ENCODE peak calls at places on chromosomes 5 and 9, in four cellular contexts. E is NCI-H1417; J is fibroblast of lung; P is activated CD4-positive, alpha-beta memory T cell treated with anti-CD3 and anti-CD28 coated beads for 36 hours. X is an unnamed sample.

GRCh38 chr9:137085918-137086530 is 761 bp upstream of the MAN1B1 start:
- DNase-seq in E (peak), P (peak), J (peak), X (peak)

GRCh38 chr9:124502711-124503702 is 4.2 kb downstream of the NR5A1 start:
- DNase-seq in J (no peak), E (no peak), P (no peak), X (no peak)

GRCh38 chr9:121556580-121556979 is 56.9 kb upstream of the GGTA1 start:
- DNase-seq in E (no peak), P (no peak), J (peak), X (peak)

GRCh38 chr5:141121563-141121962 is at the start of gene PCDHB4:
- DNase-seq in E (peak), J (no peak), P (peak), X (no peak)

GRCh38 chr5:173385832-173386360 is 57.7 kb upstream of the STC2 start:
- DNase-seq in J (no peak), P (no peak), E (no peak), X (no peak)

GRCh38 chr5:179115307-179115706 is 55.1 kb downstream of the ZNF354C start:
- DNase-seq in J (no peak), E (no peak), P (no peak), X (no peak)

GRCh38 chr9:16112116-16112515 is 559.3 kb downstream of the CCDC171 start:
- DNase-seq in P (no peak), J (no peak), E (no peak), X (no peak)

GRCh38 chr5:147509041-147509709 is 693 bp downstream of the DPYSL3 start:
- DNase-seq in J (peak), P (no peak), E (no peak), X (no peak)

GRCh38 chr5:160970605-160971191 is 118.7 kb upstream of the ATP10B start:
- DNase-seq in E (peak), J (no peak), P (no peak), X (peak)

GRCh38 chr5:66898241-66899039 is 298.2 kb downstream of the CD180 start:
- DNase-seq in P (no peak), E (no peak), J (peak), X (no peak)

GRCh38 chr9:132539071-132539470 is 43.3 kb upstream of the BARHL1 start:
- DNase-seq in E (no peak), J (no peak), P (no peak), X (no peak)

GRCh38 chr5:11415751-11416150 is 488.5 kb downstream of the CTNND2 start:
- DNase-seq in J (peak), P (no peak), E (peak), X (peak)

GRCh38 chr5:180594311-180595045 is 3.2 kb upstream of the SCGB3A1 start:
- DNase-seq in P (no peak), J (no peak), E (no peak), X (no peak)

X was measured in astrocyte of the spinal cord.